ENCODE peak calls at places on chromosomes 16 and 17, in eight cellular contexts. T, N, U, Q, O, K, B and Y are unnamed samples. For H3K4me1, the result is how much of the 10 kb centered on the place peaks cover.

GRCh38 chr16:30651124-30652004 is 604 bp downstream of the PRR14 start:
- DNase-seq in T (peak), N (peak), U (peak), Q (peak), O (peak), K (no peak), B (peak), Y (peak)

GRCh38 chr17:58127846-58128245 is 20.3 kb upstream of the OR4D1 start:
- DNase-seq in T (no peak), N (no peak), U (no peak), Q (no peak), O (no peak), K (no peak), B (no peak), Y (no peak)

GRCh38 chr16:2420035-2420434 is 9.2 kb upstream of the CCNF start:
- DNase-seq in T (no peak), N (no peak), U (no peak), Q (peak), O (no peak), K (no peak), B (no peak), Y (no peak)

GRCh38 chr16:67082891-67083290 is 26.9 kb upstream of the PHAF1 start:
- DNase-seq in T (no peak), N (no peak), U (no peak), Q (peak), O (no peak), K (no peak), B (no peak), Y (no peak)

GRCh38 chr16:46889245-46889941 is 5.2 kb downstream of the GPT2 start:
- DNase-seq in T (no peak), N (no peak), U (no peak), Q (no peak), O (no peak), K (no peak), B (no peak), Y (no peak)

GRCh38 chr16:70664325-70665112 is 18.2 kb downstream of the IL34 start:
- DNase-seq in T (no peak), N (no peak), U (no peak), Q (no peak), O (no peak), K (no peak), B (no peak), Y (no peak)

GRCh38 chr17:67610061-67610460 is 107.7 kb upstream of the NOL11 start:
- DNase-seq in T (no peak), N (no peak), U (no peak), Q (no peak), O (no peak), K (no peak), B (no peak), Y (no peak)

GRCh38 chr16:85914423-85914794 is 15.4 kb downstream of the IRF8 start:
- DNase-seq in T (no peak), N (no peak), U (no peak), Q (no peak), O (no peak), K (no peak), B (no peak), Y (no peak)

GRCh38 chr17:42519546-42520444 is 16.2 kb upstream of the NAGLU start:
- DNase-seq in T (peak), N (peak), U (peak), Q (peak), O (peak), K (peak), B (peak), Y (peak)

GRCh38 chr17:49387374-49388289 is 25.6 kb upstream of the ZNF652 start:
- DNase-seq in T (no peak), N (no peak), U (no peak), Q (no peak), O (no peak), K (no peak), B (no peak), Y (no peak)

GRCh38 chr17:49388290-49388640 is 26.2 kb upstream of the ZNF652 start:
- DNase-seq in T (no peak), N (no peak), U (no peak), Q (no peak), O (no peak), K (no peak), B (peak), Y (no peak)

GRCh38 chr17:49388692-49389513 is 25.8 kb downstream of the PHB1 start:
- DNase-seq in T (no peak), N (no peak), U (no peak), Q (peak), O (no peak), K (no peak), B (no peak), Y (no peak)

GRCh38 chr17:49393491-49394255 is 21.0 kb downstream of the PHB1 start:
- DNase-seq in T (peak), N (no peak), U (peak), Q (no peak), O (no peak), K (no peak), B (no peak), Y (no peak)

GRCh38 chr17:49390548-49391324 is 23.9 kb downstream of the PHB1 start:
- DNase-seq in T (peak), N (peak), U (peak), Q (no peak), O (no peak), K (no peak), B (peak), Y (no peak)
- H3K4me1 ChIP-seq in T (under half), N (under half), U (under half), Q (under half), O (under half), K (under half), B (under half), Y (under half)

DNA sequence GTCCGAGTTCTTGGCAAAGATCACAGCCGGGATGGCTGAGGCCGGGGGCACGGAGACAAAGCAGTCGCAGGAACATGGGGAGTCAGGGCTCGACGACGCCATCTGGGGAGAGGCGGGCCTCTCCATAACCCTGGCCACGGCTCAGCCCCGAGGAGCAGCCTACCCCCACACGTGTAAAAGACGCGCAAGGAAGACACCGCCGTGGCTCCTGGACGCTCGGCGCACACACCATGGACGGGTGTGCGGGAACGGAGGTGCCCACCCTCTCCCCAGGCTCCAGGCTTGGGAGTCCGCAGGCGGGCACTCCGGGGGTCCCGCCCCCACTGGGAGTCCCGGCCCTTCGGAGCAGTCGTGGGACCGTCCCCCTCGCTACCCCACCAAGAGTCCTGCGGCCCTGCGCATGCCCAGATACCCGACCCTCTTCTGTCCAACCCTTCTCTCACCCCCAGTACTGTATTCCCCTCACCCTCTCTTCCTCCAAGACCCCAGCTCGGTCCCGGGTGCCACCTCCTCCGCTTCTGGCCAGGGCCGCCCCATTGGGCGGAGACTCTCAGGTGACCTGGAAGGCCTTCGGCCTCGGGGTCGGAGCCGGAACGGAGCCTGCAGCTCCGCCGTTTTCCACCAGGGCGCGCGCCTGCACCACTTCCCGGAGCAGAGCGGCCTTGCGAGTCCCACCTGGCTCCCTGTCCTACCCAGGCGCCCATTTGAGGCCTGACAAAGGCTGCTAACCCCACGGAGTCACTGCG is at the start of gene SCRN2:
- DNase-seq in T (peak), N (peak), U (peak), Q (peak), O (peak), K (peak), B (peak), Y (peak)
- TF ChIP-seq POLR2A in T (peak), N (no peak), U (peak), Q (no peak), O (peak), K (no peak), B (peak), Y (peak)

GRCh38 chr17:76132574-76133338 is 8.3 kb downstream of the FOXJ1 start:
- DNase-seq in T (peak), N (no peak), U (no peak), Q (no peak), O (no peak), K (peak), B (peak), Y (no peak)
- TF ChIP-seq CTCF in T (peak), N (no peak), U (no peak), Q (no peak), O (no peak), K (no peak), B (no peak), Y (no peak)

DNA sequence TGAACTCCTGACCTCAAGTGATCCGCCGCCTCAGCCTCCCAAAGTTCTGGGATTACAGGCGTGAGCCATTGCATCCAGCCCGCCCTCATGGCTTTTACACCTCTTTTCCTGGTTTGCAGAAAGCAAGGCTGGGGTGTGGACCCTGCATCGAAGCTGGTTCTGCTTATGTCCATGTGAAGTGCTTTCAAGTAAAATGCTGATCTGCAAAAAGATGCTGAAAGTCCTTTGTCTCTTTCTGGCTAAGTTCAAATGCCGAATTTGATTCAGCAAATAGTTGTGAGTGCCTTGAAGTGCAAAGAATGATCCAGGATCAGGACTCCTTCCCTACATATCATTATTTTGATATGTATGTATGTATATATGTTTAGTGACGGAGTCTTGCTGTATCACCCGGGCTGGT is 17.1 kb downstream of the NAA60 start:
- DNase-seq in T (no peak), N (no peak), U (no peak), Q (no peak), O (no peak), K (no peak), B (no peak), Y (no peak)
- H3K4me1 ChIP-seq in T (half or more), N (half or more), U (under half), Q (under half), O (under half), K (under half), B (half or more), Y (under half)

DNA sequence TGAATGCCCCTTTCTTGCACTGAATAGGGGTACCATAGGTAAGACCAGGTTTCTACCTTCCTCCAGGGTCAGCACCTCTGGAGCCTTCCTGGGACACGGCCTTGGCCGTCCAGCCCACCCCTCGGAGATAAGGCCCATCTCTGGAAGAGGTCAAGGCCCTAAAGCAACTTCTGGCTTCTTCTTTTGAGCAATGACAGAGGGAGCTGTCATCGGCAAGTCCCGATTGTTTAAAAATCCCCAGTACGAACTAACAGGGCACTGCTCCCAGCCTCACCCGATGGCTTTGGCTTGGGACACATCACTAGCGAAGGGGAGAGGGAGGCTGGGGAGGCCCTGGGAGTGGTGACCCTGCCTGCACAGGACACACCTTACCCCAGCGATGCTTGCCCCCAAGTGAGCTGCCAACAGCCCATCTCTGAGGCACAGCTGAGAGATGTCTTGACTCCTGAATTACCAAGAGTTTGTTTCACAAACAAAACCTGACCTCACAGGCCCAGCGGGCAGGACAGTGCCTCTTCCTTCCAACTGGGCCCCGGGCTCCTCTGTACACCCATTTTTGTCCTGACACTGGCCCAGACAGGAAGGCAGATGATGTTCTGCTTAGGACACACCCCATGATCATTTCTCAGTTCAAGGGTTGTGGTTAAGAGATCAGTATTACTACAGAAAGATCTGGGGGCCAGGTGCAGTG is 4.8 kb downstream of the SYNGR2 start:
- DNase-seq in T (no peak), N (no peak), U (no peak), Q (no peak), O (no peak), K (no peak), B (peak), Y (no peak)
- TF ChIP-seq POLR2A in T (no peak), N (no peak), U (no peak), Q (no peak), O (no peak), K (no peak), B (no peak), Y (no peak)

DNA sequence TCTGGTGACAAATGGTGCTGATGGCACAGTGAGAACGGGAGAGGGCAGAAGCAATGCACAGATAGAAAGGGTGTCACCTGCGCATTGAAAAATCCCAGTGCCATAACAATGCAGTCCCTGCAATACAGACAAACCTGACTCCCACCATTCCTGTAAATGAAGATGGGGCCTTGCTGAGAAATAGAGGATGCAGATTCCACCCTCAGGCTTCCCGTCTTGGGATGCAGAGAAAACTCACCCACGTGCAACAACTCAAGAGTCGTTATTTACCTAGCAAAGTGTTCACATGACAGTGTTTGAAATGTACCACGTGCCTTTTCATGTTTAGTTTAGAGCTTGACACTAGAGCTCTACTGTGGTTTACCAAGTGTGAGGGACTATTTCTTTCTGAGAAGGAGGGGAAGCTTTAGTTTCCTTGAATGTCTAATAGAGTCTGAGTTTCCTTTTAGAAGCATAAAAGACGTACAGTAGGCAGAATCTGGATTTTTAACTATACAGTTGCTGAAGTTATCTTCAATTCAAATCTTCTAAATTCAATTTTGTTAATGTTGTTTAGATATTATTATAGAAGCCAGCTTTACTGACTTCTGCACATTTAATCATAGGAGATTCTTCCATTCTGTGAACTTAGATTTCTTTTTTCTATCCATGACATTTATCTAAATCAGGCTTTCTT is 35.6 kb downstream of the WWOX start:
- DNase-seq in T (no peak), N (no peak), U (no peak), Q (no peak), O (no peak), K (no peak), B (no peak), Y (no peak)
- TF ChIP-seq CTCF in T (no peak), N (no peak), U (no peak), Q (no peak), O (no peak), K (no peak), B (no peak), Y (no peak)

GRCh38 chr17:59347975-59348391 is 16.5 kb downstream of the YPEL2 start:
- DNase-seq in T (no peak), N (no peak), U (no peak), Q (no peak), O (no peak), K (no peak), B (no peak), Y (no peak)

GRCh38 chr17:59345476-59345875 is 14.0 kb downstream of the YPEL2 start:
- DNase-seq in T (no peak), N (no peak), U (no peak), Q (no peak), O (no peak), K (no peak), B (no peak), Y (no peak)

GRCh38 chr17:59349178-59349577 is 17.7 kb downstream of the YPEL2 start:
- DNase-seq in T (no peak), N (no peak), U (no peak), Q (no peak), O (no peak), K (no peak), B (no peak), Y (no peak)

GRCh38 chr17:59346341-59346740 is 14.9 kb downstream of the YPEL2 start:
- DNase-seq in T (no peak), N (no peak), U (no peak), Q (no peak), O (no peak), K (no peak), B (no peak), Y (no peak)

GRCh38 chr17:59346876-59347407 is 15.5 kb downstream of the YPEL2 start:
- DNase-seq in T (no peak), N (no peak), U (no peak), Q (no peak), O (no peak), K (no peak), B (no peak), Y (no peak)
- H3K4me1 ChIP-seq in T (under half), N (under half), U (under half), Q (under half), O (under half), K (under half), B (under half), Y (under half)

DNA sequence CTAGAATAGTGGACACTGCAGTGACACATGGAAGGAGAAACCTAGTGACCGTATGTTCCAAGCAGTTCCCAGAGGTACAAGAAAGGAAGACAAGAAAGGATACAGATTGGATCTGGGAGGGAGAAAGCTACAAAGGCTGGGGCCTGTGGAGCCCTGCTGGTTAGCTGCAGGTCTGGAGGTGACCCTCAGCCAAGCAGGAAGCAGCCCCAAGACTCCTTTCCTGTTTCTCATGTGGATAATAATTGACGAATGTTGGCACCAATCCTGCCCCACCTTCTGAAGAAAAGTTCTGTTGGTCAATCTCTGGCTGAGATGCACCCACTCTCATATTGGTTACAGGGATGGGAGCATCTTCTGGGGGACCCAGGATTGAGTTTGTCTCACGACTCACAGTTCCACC is 99.8 kb downstream of the SHISA6 start:
- DNase-seq in T (no peak), N (no peak), U (no peak), Q (no peak), O (no peak), K (no peak), B (peak), Y (no peak)
- TF ChIP-seq POLR2A in T (no peak), N (no peak), U (no peak), Q (no peak), O (no peak), K (no peak), B (no peak), Y (no peak)

GRCh38 chr17:7674934-7675333 is 12.4 kb downstream of the TP53 start:
- DNase-seq in T (no peak), N (no peak), U (no peak), Q (no peak), O (no peak), K (no peak), B (no peak), Y (no peak)

GRCh38 chr17:7676533-7676932 is 10.8 kb downstream of the TP53 start:
- DNase-seq in T (no peak), N (no peak), U (no peak), Q (no peak), O (no peak), K (no peak), B (no peak), Y (no peak)

GRCh38 chr17:7677388-7678067 is 9.8 kb downstream of the TP53 start:
- DNase-seq in T (no peak), N (no peak), U (no peak), Q (no peak), O (no peak), K (no peak), B (no peak), Y (no peak)

GRCh38 chr17:7668482-7668881 is 17.8 kb downstream of the ATP1B2 start:
- DNase-seq in T (no peak), N (no peak), U (no peak), Q (no peak), O (no peak), K (no peak), B (no peak), Y (no peak)

DNA sequence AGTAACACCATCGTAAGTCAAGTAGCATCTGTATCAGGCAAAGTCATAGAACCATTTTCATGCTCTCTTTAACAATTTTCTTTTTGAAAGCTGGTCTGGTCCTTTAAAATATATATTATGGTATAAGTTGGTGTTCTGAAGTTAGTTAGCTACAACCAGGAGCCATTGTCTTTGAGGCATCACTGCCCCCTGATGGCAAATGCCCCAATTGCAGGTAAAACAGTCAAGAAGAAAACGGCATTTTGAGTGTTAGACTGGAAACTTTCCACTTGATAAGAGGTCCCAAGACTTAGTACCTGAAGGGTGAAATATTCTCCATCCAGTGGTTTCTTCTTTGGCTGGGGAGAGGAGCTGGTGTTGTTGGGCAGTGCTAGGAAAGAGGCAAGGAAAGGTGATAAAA is 14.1 kb downstream of the TP53 start:
- DNase-seq in T (peak), N (no peak), U (no peak), Q (no peak), O (no peak), K (no peak), B (peak), Y (no peak)
- TF ChIP-seq CTCF in T (peak), N (peak), U (peak), Q (peak), O (peak), K (no peak), B (peak), Y (no peak)

GRCh38 chr16:81625544-81626152 is 153.4 kb upstream of the PLCG2 start:
- DNase-seq in T (peak), N (peak), U (peak), Q (peak), O (no peak), K (no peak), B (peak), Y (peak)

GRCh38 chr16:81626181-81626674 is 152.9 kb upstream of the PLCG2 start:
- DNase-seq in T (no peak), N (no peak), U (no peak), Q (peak), O (no peak), K (no peak), B (no peak), Y (no peak)

GRCh38 chr16:81621496-81621895 is 157.6 kb upstream of the PLCG2 start:
- DNase-seq in T (no peak), N (no peak), U (no peak), Q (no peak), O (no peak), K (no peak), B (no peak), Y (no peak)

GRCh38 chr16:81624718-81625543 is 154.2 kb upstream of the PLCG2 start:
- DNase-seq in T (no peak), N (no peak), U (peak), Q (no peak), O (no peak), K (no peak), B (no peak), Y (no peak)

GRCh38 chr16:81623365-81624102 is 155.6 kb upstream of the PLCG2 start:
- DNase-seq in T (peak), N (peak), U (peak), Q (peak), O (peak), K (peak), B (peak), Y (no peak)
- H3K4me1 ChIP-seq in T (under half), N (under half), U (under half), Q (under half), O (under half), K (under half), B (under half), Y (under half)